ENCODE peak calls at places on chromosome 11, in four cellular contexts. X is transverse colon, O is mammary epithelial cell, T is GM06990. Y is an unnamed sample.

GRCh38 chr11:44329472-44330230 is 19.7 kb upstream of the ALX4 start:
- DNase-seq in X (no peak), O (no peak), T (no peak), Y (no peak)

GRCh38 chr11:117199061-117199915 is at the start of gene TAGLN:
- DNase-seq in X (peak), O (peak), T (no peak), Y (peak)

GRCh38 chr11:16047073-16047472 is 309.3 kb downstream of the SOX6 start:
- DNase-seq in X (no peak), O (no peak), T (no peak), Y (no peak)

GRCh38 chr11:118841469-118842222 is 42.0 kb upstream of the CXCR5 start:
- DNase-seq in X (peak), O (no peak), T (no peak), Y (no peak)

GRCh38 chr11:102313225-102313940 is 3.9 kb upstream of the BIRC3 start:
- DNase-seq in X (no peak), O (no peak), T (no peak), Y (no peak)

GRCh38 chr11:63858628-63859550 is 20.0 kb downstream of the MARK2 start:
- DNase-seq in X (peak), O (peak), T (no peak), Y (no peak)

GRCh38 chr11:64998690-64999431 is 2.1 kb upstream of the BATF2 start:
- DNase-seq in X (peak), O (no peak), T (no peak), Y (peak)

GRCh38 chr11:10026514-10026913 is 267.5 kb downstream of the SBF2 start:
- DNase-seq in X (no peak), O (no peak), T (no peak), Y (no peak)

GRCh38 chr11:73137262-73137941 is 4.7 kb downstream of the FCHSD2 start:
- DNase-seq in X (no peak), O (no peak), T (no peak), Y (no peak)

GRCh38 chr11:45285931-45286632 is at the start of gene SYT13:
- DNase-seq in X (peak), O (no peak), T (no peak), Y (peak)

GRCh38 chr11:65858354-65859133 is 564 bp upstream of the CFL1 start:
- DNase-seq in X (no peak), O (no peak), T (no peak), Y (no peak)

GRCh38 chr11:113957016-113957415 is 17.9 kb upstream of the HTR3A start:
- DNase-seq in X (no peak), O (no peak), T (no peak), Y (no peak)

GRCh38 chr11:122778148-122778547 is 60.2 kb upstream of the CRTAM start:
- DNase-seq in X (no peak), O (peak), T (no peak), Y (no peak)

GRCh38 chr11:112293614-112294013 is 33.0 kb upstream of the PLET1 start:
- DNase-seq in X (no peak), O (no peak), T (no peak), Y (no peak)

GRCh38 chr11:94632356-94632755 is 65.2 kb downstream of the PIWIL4 start:
- DNase-seq in X (no peak), O (no peak), T (no peak), Y (no peak)

GRCh38 chr11:43434893-43435292 is 76.2 kb downstream of the TTC17 start:
- DNase-seq in X (no peak), O (no peak), T (no peak), Y (no peak)

GRCh38 chr11:1234054-1234720 is 11.3 kb downstream of the MUC5B start:
- DNase-seq in X (peak), O (no peak), T (no peak), Y (no peak)

GRCh38 chr11:71537537-71537936 is 288 bp upstream of the KRTAP5-8 start:
- DNase-seq in X (no peak), O (no peak), T (no peak), Y (no peak)

GRCh38 chr11:66007201-66007634 is 4.6 kb upstream of the CST6 start:
- DNase-seq in X (no peak), O (no peak), T (no peak), Y (no peak)

GRCh38 chr11:2673250-2673610 is 26.6 kb downstream of the KCNQ1OT1 start:
- DNase-seq in X (no peak), O (no peak), T (no peak), Y (no peak)

GRCh38 chr11:126411971-126412381 is 56.5 kb downstream of the ST3GAL4 start:
- DNase-seq in X (no peak), O (no peak), T (no peak), Y (no peak)

GRCh38 chr11:78669249-78669648 is 94.6 kb upstream of the NARS2 start:
- DNase-seq in X (no peak), O (no peak), T (no peak), Y (no peak)

GRCh38 chr11:48110509-48110766 is 106.2 kb upstream of the OR4B1 start:
- DNase-seq in X (no peak), O (no peak), T (no peak), Y (no peak)

GRCh38 chr11:48107188-48107704 is 109.4 kb upstream of the OR4B1 start:
- DNase-seq in X (peak), O (peak), T (peak), Y (no peak)

GRCh38 chr11:48111941-48112340 is 104.7 kb upstream of the OR4B1 start:
- DNase-seq in X (no peak), O (no peak), T (no peak), Y (no peak)

GRCh38 chr11:48108231-48109045 is 108.2 kb upstream of the OR4B1 start:
- DNase-seq in X (no peak), O (no peak), T (no peak), Y (no peak)

DNA sequence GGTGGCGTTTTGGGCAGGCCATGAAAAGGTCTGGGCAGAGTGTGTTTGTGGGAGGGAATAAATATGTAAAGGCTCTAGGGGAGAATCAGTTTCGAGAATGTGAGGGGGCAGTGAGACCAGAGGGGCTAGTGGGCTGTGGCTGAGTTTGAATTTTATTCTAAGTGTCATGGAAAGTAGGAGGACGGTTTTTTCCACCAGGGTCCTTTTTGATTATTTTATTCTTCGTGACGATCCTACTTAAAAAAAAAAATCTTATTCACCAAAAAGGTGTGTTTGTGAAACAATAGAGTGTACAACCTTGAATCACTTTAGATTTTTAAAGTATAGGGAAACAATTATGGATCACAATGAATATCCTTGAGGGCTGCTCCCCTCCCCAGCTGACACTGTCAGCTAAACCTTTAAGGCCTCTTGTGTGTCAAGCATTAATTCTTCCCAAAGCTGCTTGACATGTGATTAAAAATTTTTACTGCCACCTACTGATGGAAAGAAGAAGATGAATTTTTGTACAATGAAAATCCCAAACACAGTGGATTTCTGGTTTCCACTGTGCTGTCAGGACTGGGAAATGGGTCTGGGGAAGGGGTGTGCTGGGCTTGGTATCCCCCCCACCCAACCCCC is 107.5 kb upstream of the OR4B1 start:
- DNase-seq in X (no peak), O (peak), T (no peak), Y (no peak)
- TF ChIP-seq CTCF in X (no peak), O (peak), T (peak), Y (peak)

GRCh38 chr11:27039873-27040272 is 742 bp upstream of the BBOX1 start:
- DNase-seq in X (no peak), O (no peak), T (no peak), Y (no peak)
- TF ChIP-seq CTCF in X (no peak), O (peak), T (no peak), Y (no peak)

DNA sequence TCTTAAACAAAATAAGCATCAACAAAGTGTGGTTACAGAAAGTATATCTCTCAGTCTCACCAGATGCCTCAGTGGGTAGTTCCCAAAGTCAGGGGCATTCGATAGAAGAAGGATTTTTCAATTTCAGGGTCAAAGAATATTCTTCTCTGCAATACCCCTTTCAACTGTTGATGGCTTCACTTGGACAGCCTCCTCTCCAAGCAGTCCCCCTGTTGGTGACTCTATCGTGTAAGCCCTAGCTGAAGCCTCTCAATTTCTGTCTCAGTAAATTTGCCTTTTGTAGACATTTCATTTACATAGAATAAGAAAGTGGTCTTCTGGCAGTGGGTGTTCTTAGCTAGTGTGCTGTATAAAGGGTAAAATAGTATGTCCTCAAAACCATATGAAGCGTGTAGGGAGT is 11.3 kb upstream of the CCDC83 start:
- DNase-seq in X (no peak), O (no peak), T (no peak), Y (no peak)
- TF ChIP-seq CTCF in X (no peak), O (no peak), T (no peak), Y (no peak)

DNA sequence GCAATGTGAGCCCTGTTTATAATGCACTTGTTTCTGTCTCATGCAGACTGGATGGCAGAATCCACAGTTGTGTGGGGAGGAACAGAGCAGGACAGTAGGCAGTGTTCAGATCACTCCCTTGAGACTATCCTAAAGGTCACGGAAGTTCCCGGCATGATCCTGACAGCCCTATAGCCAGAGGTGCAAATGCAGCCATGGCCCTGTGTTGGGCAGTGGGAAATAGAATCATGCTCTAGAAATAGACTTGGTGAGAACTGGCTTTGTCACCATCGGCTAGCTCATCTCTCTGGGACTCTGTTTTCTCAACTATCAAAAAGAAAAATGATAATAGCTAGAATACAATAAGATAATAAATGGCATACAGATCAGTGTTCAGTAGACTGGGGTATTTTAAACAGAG is 123.2 kb downstream of the FEZ1 start:
- DNase-seq in X (no peak), O (no peak), T (no peak), Y (no peak)
- TF ChIP-seq CTCF in X (no peak), O (no peak), T (no peak), Y (no peak)

GRCh38 chr11:130325691-130326090 is 11.0 kb upstream of the ZBTB44 start:
- DNase-seq in X (no peak), O (no peak), T (no peak), Y (no peak)
- TF ChIP-seq CTCF in X (no peak), O (no peak), T (no peak), Y (no peak)

DNA sequence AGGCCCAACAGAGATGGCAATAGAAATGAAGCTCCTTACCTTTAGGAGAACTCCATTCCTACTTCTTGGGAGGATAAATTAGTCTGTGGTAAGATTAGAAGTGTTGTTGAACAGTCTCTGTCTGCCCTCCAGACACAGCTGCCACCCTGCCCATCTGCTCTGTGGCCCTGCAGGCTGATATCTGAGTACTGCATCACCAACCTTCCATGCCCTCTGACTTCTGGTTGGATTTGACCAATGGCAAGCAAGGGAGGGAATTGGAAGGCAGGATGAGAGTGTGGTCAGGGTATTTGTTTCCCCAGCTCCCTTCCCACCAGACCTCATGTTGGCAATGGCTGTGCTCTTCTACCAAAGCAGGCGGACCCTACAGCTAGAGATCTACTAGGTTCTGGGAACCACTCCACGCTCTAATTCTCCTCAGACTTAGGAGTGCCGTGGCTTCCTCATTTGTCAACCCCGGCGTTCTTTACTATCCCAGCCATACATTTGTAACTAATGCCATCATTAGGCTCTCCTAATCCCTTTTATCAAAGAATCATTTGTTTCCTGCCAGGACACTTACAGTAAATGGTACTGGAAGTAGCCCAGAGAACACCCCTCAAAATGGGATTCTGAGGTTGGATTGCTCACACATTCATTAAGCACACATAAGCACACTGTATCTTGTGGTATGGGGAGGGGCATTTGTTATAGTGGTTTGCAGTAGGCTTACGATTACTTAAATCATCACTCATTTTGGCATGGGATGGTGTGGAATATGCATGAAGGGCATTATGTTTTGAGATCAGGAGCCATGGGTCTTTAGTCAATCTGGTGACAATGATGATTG is 35.4 kb upstream of the CD44 start:
- DNase-seq in X (no peak), O (peak), T (no peak), Y (no peak)
- TF ChIP-seq CTCF in X (no peak), O (no peak), T (no peak), Y (no peak)